ENCODE peak calls at places on chromosome 15, in nine cellular contexts. J is HCT116, Y is GM23248, F is neural progenitor cell, C is GM23338, X is hepatocyte, E is PC-3, I is MM.1S, H is SK-N-SH. Z is an unnamed sample.
A peak's percentile ranks its signal among the peaks of the same experiment; 100 is the strongest.

GRCh38 chr15:70605606-70606410 is 157.6 kb downstream of the UACA start:
- DNase-seq in J (no peak), Y (peak; percentile 63), F (peak; percentile 31), C (peak; percentile 29), X (peak; percentile 75), E (peak; percentile 32), I (no peak), H (peak; percentile 65), Z (no peak)

GRCh38 chr15:46126581-46126980 is 491.8 kb downstream of the SQOR start:
- DNase-seq in J (no peak), Y (peak; percentile 30), F (no peak), C (no peak), X (no peak), E (peak; percentile 78), I (no peak), H (no peak), Z (no peak)

GRCh38 chr15:75663931-75664421 is 16.3 kb downstream of the SNX33 start:
- DNase-seq in J (no peak), Y (no peak), F (no peak), C (no peak), X (peak; percentile 51), E (no peak), I (no peak), H (no peak), Z (no peak)

GRCh38 chr15:72968531-72968922 is 83.7 kb upstream of the NEO1 start:
- DNase-seq in J (no peak), Y (no peak), F (no peak), C (no peak), X (peak; percentile 62), E (peak; percentile 11), I (no peak), H (no peak), Z (no peak)

GRCh38 chr15:58513008-58513407 is 81.2 kb downstream of the LIPC start:
- DNase-seq in J (no peak), Y (peak; percentile 20), F (no peak), C (no peak), X (no peak), E (no peak), I (no peak), H (no peak), Z (no peak)

GRCh38 chr15:39743611-39744010 is 39.0 kb downstream of the FSIP1 start:
- DNase-seq in J (no peak), Y (no peak), F (no peak), C (no peak), X (no peak), E (peak; percentile 76), I (no peak), H (no peak), Z (no peak)

GRCh38 chr15:76341366-76342045 is 4.9 kb downstream of the ISL2 start:
- DNase-seq in J (no peak), Y (no peak), F (peak; percentile 57), C (peak; percentile 42), X (no peak), E (no peak), I (no peak), H (peak; percentile 19), Z (no peak)

GRCh38 chr15:88637841-88638625 is 783 bp upstream of the ISG20 start:
- DNase-seq in J (no peak), Y (no peak), F (no peak), C (no peak), X (peak; percentile 69), E (no peak), I (peak; percentile 17), H (no peak), Z (peak; percentile 35)

GRCh38 chr15:70613259-70613658 is 150.1 kb downstream of the UACA start:
- DNase-seq in J (no peak), Y (no peak), F (no peak), C (no peak), X (no peak), E (no peak), I (no peak), H (no peak), Z (no peak)

GRCh38 chr15:40912478-40912877 is 16.7 kb upstream of the DLL4 start:
- DNase-seq in J (no peak), Y (no peak), F (no peak), C (no peak), X (no peak), E (no peak), I (no peak), H (no peak), Z (no peak)

GRCh38 chr15:35151381-35151780 is 66.3 kb upstream of the NANOGP8 start:
- DNase-seq in J (no peak), Y (no peak), F (no peak), C (no peak), X (no peak), E (no peak), I (no peak), H (no peak), Z (no peak)

GRCh38 chr15:80386151-80386550 is 18.0 kb upstream of the ARNT2 start:
- DNase-seq in J (no peak), Y (no peak), F (no peak), C (no peak), X (no peak), E (no peak), I (no peak), H (no peak), Z (no peak)

GRCh38 chr15:25169318-25169717 is 214.5 kb downstream of the SNRPN start:
- DNase-seq in J (no peak), Y (no peak), F (no peak), C (no peak), X (peak; percentile 1), E (no peak), I (no peak), H (no peak), Z (no peak)

GRCh38 chr15:52139599-52140462 is 27.3 kb upstream of the BCL2L10 start:
- DNase-seq in J (peak; percentile 48), Y (peak; percentile 80), F (peak; percentile 83), C (peak; percentile 95), X (peak; percentile 77), E (peak; percentile 79), I (peak; percentile 71), H (peak; percentile 74), Z (peak; percentile 70)

GRCh38 chr15:76098685-76099084 is 38.9 kb downstream of the TMEM266 start:
- DNase-seq in J (no peak), Y (no peak), F (no peak), C (no peak), X (peak; percentile 60), E (no peak), I (no peak), H (no peak), Z (no peak)

GRCh38 chr15:40594429-40594836 is 384 bp downstream of the KNL1 start:
- DNase-seq in J (peak; percentile 26), Y (peak; percentile 82), F (peak; percentile 87), C (peak; percentile 81), X (peak; percentile 71), E (peak; percentile 54), I (peak; percentile 51), H (peak; percentile 80), Z (peak; percentile 77)

GRCh38 chr15:28921925-28922711 is 36.3 kb downstream of the APBA2 start:
- DNase-seq in J (no peak), Y (no peak), F (peak; percentile 68), C (peak; percentile 72), X (no peak), E (no peak), I (no peak), H (no peak), Z (no peak)

GRCh38 chr15:97350813-97351212 is 609.7 kb upstream of the ARRDC4 start:
- DNase-seq in J (no peak), Y (no peak), F (peak; percentile 3), C (peak; percentile 10), X (no peak), E (no peak), I (no peak), H (no peak), Z (no peak)

GRCh38 chr15:62972814-62973213 is 69.7 kb upstream of the TPM1 start:
- DNase-seq in J (no peak), Y (peak; percentile 76), F (no peak), C (no peak), X (no peak), E (peak; percentile 62), I (no peak), H (no peak), Z (no peak)

GRCh38 chr15:75639191-75639708 is 774 bp downstream of the IMP3 start:
- DNase-seq in J (no peak), Y (peak; percentile 51), F (no peak), C (peak; percentile 32), X (no peak), E (peak; percentile 2), I (no peak), H (no peak), Z (peak; percentile 22)

GRCh38 chr15:79329186-79329611 is 18.3 kb downstream of the TMED3 start:
- DNase-seq in J (no peak), Y (peak; percentile 61), F (no peak), C (no peak), X (peak; percentile 9), E (peak; percentile 69), I (no peak), H (no peak), Z (no peak)

GRCh38 chr15:28913171-28913765 is 27.5 kb downstream of the APBA2 start:
- DNase-seq in J (no peak), Y (no peak), F (peak; percentile 36), C (peak; percentile 51), X (no peak), E (no peak), I (no peak), H (peak; percentile 58), Z (no peak)

GRCh38 chr15:64157599-64158125 is 5.2 kb downstream of the PPIB start:
- DNase-seq in J (no peak), Y (no peak), F (no peak), C (no peak), X (no peak), E (no peak), I (no peak), H (no peak), Z (no peak)
- H3K36me3 ChIP-seq in J (peaks cover 46% of the 10 kb centered on the region), Y (peaks cover 55% of the 10 kb centered on the region), F (no peaks in the 10 kb centered on the region), C (peaks cover 53% of the 10 kb centered on the region), X (no peaks in the 10 kb centered on the region), E (peaks cover 31% of the 10 kb centered on the region), I (peaks cover 23% of the 10 kb centered on the region), H (peaks cover 58% of the 10 kb centered on the region), Z (peaks cover 78% of the 10 kb centered on the region)

DNA sequence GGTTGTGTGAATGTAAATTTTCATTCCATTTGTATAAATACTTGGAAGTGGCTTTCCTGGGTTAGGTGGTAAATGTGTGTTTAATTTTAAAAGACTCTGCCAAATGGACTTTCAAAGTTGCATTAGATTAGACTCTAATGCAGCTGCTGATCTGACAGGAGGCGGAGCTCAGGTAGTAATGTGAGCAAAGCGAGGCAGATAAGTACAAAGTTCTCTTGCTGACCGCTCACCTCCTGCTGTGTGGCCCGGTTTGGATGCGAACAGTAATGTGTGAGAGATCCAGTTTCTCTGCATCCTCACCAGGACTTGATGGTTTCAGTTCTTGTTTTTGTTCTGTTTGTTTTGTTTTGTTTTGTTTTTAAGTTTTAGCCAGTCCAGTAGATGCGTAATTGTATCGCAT is 34.9 kb upstream of the GABRA5 start:
- DNase-seq in J (no peak), Y (no peak), F (no peak), C (no peak), X (no peak), E (no peak), I (no peak), H (no peak), Z (no peak)
- H3K4me3 ChIP-seq in J (no peak overlapping the region), Y (no peak overlapping the region), F (no peak overlapping the region), C (no peak overlapping the region), X (no peak overlapping the region), E (no peak overlapping the region), I (no peak overlapping the region), H (no peak overlapping the region), Z (no peak overlapping the region)

GRCh38 chr15:83747050-83747717 is 93.3 kb downstream of the ADAMTSL3 start:
- DNase-seq in J (peak; percentile 3), Y (peak; percentile 8), F (peak; percentile 36), C (peak; percentile 51), X (peak; percentile 47), E (peak; percentile 59), I (peak; percentile 9), H (no peak), Z (no peak)
- TF ChIP-seq EZH2phosphoT487 in J (no peak), Y (no peak), F (no peak), C (no peak), X (no peak), E (no peak), I (no peak), H (no peak), Z (no peak)

GRCh38 chr15:64693134-64693533 is 82.3 kb downstream of the RBPMS2 start:
- DNase-seq in J (no peak), Y (peak; percentile 94), F (no peak), C (no peak), X (peak; percentile 66), E (peak; percentile 45), I (no peak), H (no peak), Z (no peak)
- H3K36me3 ChIP-seq in J (peaks cover 23% of the 10 kb centered on the region), Y (peaks cover 27% of the 10 kb centered on the region), F (peaks cover 12% of the 10 kb centered on the region), C (peaks cover 76% of the 10 kb centered on the region), X (peaks cover 3% of the 10 kb centered on the region), E (peaks cover 7% of the 10 kb centered on the region), I (no peaks in the 10 kb centered on the region), H (peaks cover 43% of the 10 kb centered on the region), Z (peaks cover 54% of the 10 kb centered on the region)

Z was measured in OCI-LY7.